ENCODE peak calls at places on chromosomes 4 and X, in four cellular contexts. Z is WTC11, O is K562, Q is HepG2. G is an unnamed sample.

GRCh38 chr4:152640058-152640921 is 39.5 kb downstream of the TMEM154 start:
- DNase-seq in Z (no peak), O (peak), Q (no peak), G (peak)

GRCh38 chr4:37082912-37083311 is 161.6 kb upstream of the NWD2 start:
- DNase-seq in Z (no peak), O (no peak), Q (no peak), G (no peak)

GRCh38 chrX:118945921-118946320 is 28.5 kb upstream of the LONRF3 start:
- DNase-seq in Z (no peak), O (no peak), Q (no peak), G (no peak)

GRCh38 chr4:48538358-48538757 is 48.3 kb downstream of the ZAR1 start:
- DNase-seq in Z (no peak), O (no peak), Q (no peak), G (no peak)

GRCh38 chrX:43969504-43970501 is 3.4 kb downstream of the NDP start:
- DNase-seq in Z (peak), O (no peak), Q (no peak), G (peak)

GRCh38 chrX:155215443-155216178 is 649 bp upstream of the VBP1 start:
- DNase-seq in Z (no peak), O (no peak), Q (no peak), G (no peak)

GRCh38 chr4:19327364-19327763 is 924.3 kb upstream of the SLIT2 start:
- DNase-seq in Z (no peak), O (no peak), Q (no peak), G (no peak)

GRCh38 chr4:153620352-153620751 is 63.7 kb upstream of the TLR2 start:
- DNase-seq in Z (no peak), O (no peak), Q (no peak), G (no peak)

GRCh38 chrX:140723251-140723650 is 13.7 kb downstream of the LINC00632 start:
- DNase-seq in Z (no peak), O (no peak), Q (no peak), G (no peak)

GRCh38 chrX:13085533-13085932 is 41.1 kb upstream of the FAM9C start:
- DNase-seq in Z (no peak), O (no peak), Q (no peak), G (no peak)

GRCh38 chrX:41029332-41029731 is 55.9 kb upstream of the USP9X start:
- DNase-seq in Z (no peak), O (no peak), Q (peak), G (peak)

GRCh38 chrX:41025926-41026325 is 59.3 kb upstream of the USP9X start:
- DNase-seq in Z (no peak), O (peak), Q (no peak), G (no peak)

GRCh38 chrX:41026326-41027136 is 58.7 kb upstream of the USP9X start:
- DNase-seq in Z (no peak), O (no peak), Q (no peak), G (no peak)

GRCh38 chrX:41024755-41025154 is 60.5 kb upstream of the USP9X start:
- DNase-seq in Z (no peak), O (no peak), Q (no peak), G (peak)

GRCh38 chrX:41027388-41027787 is 57.9 kb upstream of the USP9X start:
- DNase-seq in Z (no peak), O (no peak), Q (no peak), G (peak)
- TF ChIP-seq NR3C1 in Z (no peak), O (no peak), Q (no peak), G (no peak)

GRCh38 chr4:5471691-5472090 is 236.7 kb downstream of the EVC2 start:
- DNase-seq in Z (no peak), O (no peak), Q (no peak), G (no peak)
- TF ChIP-seq NR3C1 in Z (no peak), O (no peak), Q (no peak), G (no peak)

GRCh38 chr4:122876456-122876855 is 45.9 kb downstream of the NUDT6 start:
- DNase-seq in Z (no peak), O (no peak), Q (no peak), G (no peak)

GRCh38 chr4:122882830-122883229 is 39.6 kb downstream of the NUDT6 start:
- DNase-seq in Z (no peak), O (no peak), Q (no peak), G (no peak)

GRCh38 chr4:122875949-122876348 is 46.4 kb downstream of the NUDT6 start:
- DNase-seq in Z (no peak), O (no peak), Q (no peak), G (no peak)

GRCh38 chr4:122874194-122874593 is 47.6 kb downstream of the FGF2 start:
- DNase-seq in Z (no peak), O (no peak), Q (peak), G (peak)

GRCh38 chr4:122879001-122879400 is 43.4 kb downstream of the NUDT6 start:
- DNase-seq in Z (no peak), O (no peak), Q (no peak), G (no peak)
- TF ChIP-seq NR3C1 in Z (no peak), O (no peak), Q (no peak), G (no peak)

GRCh38 chrX:26918633-26919032 is 544.5 kb downstream of the PPP4R3C start:
- DNase-seq in Z (peak), O (peak), Q (peak), G (no peak)

GRCh38 chrX:26909728-26910127 is 553.4 kb downstream of the PPP4R3C start:
- DNase-seq in Z (no peak), O (no peak), Q (no peak), G (no peak)

GRCh38 chrX:26914232-26914631 is 548.9 kb downstream of the PPP4R3C start:
- DNase-seq in Z (no peak), O (no peak), Q (no peak), G (no peak)

DNA sequence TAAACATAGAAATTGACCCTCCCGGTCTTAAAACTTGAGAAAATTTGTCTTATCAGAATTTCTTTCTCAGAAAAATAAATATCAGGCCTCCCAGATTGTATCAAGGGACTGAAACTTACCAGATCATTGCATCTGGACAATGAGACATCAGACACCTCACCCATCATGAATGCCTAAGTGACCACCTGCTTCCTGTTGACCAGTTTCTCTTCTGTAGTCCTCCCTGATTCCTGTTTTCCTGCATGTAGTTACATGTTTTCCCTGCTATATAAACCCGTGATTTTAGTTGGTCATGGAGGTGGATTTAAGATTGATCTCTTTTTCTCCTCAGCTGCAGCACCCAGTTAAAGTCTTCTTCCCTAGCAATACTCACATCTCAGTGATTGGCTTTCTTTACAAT is 548.1 kb downstream of the PPP4R3C start:
- DNase-seq in Z (no peak), O (no peak), Q (no peak), G (no peak)
- TF ChIP-seq NR3C1 in Z (no peak), O (no peak), Q (no peak), G (no peak)

DNA sequence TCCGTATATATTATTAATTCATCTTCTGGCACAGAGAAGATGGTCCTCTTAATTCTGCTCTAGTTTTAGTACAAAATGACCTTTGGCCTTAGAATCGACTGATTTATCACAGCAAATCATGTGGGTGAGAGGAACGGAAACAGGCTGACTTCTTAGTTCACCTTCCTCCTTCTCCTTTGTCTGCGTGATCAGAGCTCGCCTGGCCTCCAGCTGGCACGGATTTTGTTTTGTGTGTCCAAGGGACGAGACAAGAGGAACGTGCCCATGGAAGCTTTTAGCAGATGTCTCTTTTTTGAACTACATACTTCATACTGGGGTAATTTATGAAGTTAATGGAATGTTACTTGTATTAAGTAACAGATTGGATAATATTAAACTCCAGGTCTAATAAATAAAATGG is 82.2 kb upstream of the PACRGL start:
- DNase-seq in Z (no peak), O (no peak), Q (no peak), G (no peak)
- TF ChIP-seq NR3C1 in Z (no peak), O (no peak), Q (no peak), G (no peak)

G was measured in A549.